ENCODE peak calls at places on chromosomes 13 and 19, in seven cellular contexts. K, I, M, J, Q, U and X are unnamed samples.

GRCh38 chr13:84139561-84140158 is 257.4 kb upstream of the SLITRK1 start:
- DNase-seq in J (no peak), K (no peak), I (no peak), M (no peak), U (no peak), Q (no peak), X (no peak)

GRCh38 chr13:20518652-20519051 is 7.0 kb downstream of the CRYL1 start:
- DNase-seq in Q (no peak), I (no peak), K (no peak), M (peak), U (no peak), J (no peak), X (no peak)

GRCh38 chr13:101942535-101943157 is 459.2 kb downstream of the FGF14 start:
- DNase-seq in M (peak), U (no peak), Q (no peak), K (no peak), I (no peak), J (no peak), X (no peak)

GRCh38 chr19:19345232-19345631 is 24.6 kb downstream of the MAU2 start:
- DNase-seq in J (no peak), I (no peak), K (no peak), U (no peak), Q (no peak), M (no peak), X (no peak)

GRCh38 chr19:34654796-34655195 is 22.2 kb downstream of the SCGB2B2 start:
- DNase-seq in J (no peak), I (no peak), M (no peak), U (no peak), Q (no peak), K (no peak), X (no peak)

GRCh38 chr19:5893296-5893903 is 10.2 kb downstream of the NDUFA11 start:
- DNase-seq in K (no peak), I (no peak), U (no peak), M (no peak), J (no peak), Q (no peak), X (no peak)

GRCh38 chr13:104008075-104008474 is 941.9 kb upstream of the SLC10A2 start:
- DNase-seq in M (no peak), J (no peak), Q (no peak), I (no peak), K (no peak), U (no peak), X (no peak)

GRCh38 chr19:35509018-35509652 is 4.3 kb downstream of the DMKN start:
- DNase-seq in M (no peak), Q (no peak), I (peak), U (no peak), K (peak), J (no peak), X (peak)

GRCh38 chr13:105442941-105443340 is 1092.5 kb downstream of the EFNB2 start:
- DNase-seq in J (peak), M (no peak), K (no peak), U (no peak), I (no peak), Q (no peak), X (no peak)

GRCh38 chr13:59337070-59337469 is 826.7 kb downstream of the DIAPH3 start:
- DNase-seq in M (no peak), Q (no peak), J (no peak), U (no peak), K (no peak), I (no peak), X (no peak)

GRCh38 chr13:20494656-20495055 is 31.0 kb downstream of the CRYL1 start:
- DNase-seq in J (no peak), Q (no peak), I (no peak), M (no peak), U (no peak), K (no peak), X (no peak)

GRCh38 chr19:39917561-39918182 is 16.8 kb downstream of the FCGBP start:
- DNase-seq in U (no peak), I (no peak), J (no peak), K (no peak), Q (no peak), M (no peak), X (no peak)

GRCh38 chr13:67273001-67273400 is 42.9 kb upstream of the PCDH9 start:
- DNase-seq in K (no peak), M (no peak), U (no peak), Q (no peak), I (no peak), J (no peak), X (no peak)

GRCh38 chr19:41106177-41106576 is 8.1 kb upstream of the CYP2F1 start:
- DNase-seq in M (no peak), K (no peak), Q (no peak), I (no peak), U (no peak), J (no peak), X (no peak)

GRCh38 chr13:98571955-98572662 is 4.8 kb downstream of the STK24 start:
- DNase-seq in I (peak), K (no peak), M (peak), J (peak), Q (no peak), U (no peak), X (no peak)

GRCh38 chr13:30319130-30319529 is 11.8 kb upstream of the KATNAL1 start:
- DNase-seq in M (no peak), K (no peak), J (no peak), I (no peak), U (no peak), Q (no peak), X (no peak)